ENCODE peak calls at places on chromosomes 1 and 21, in nine cellular contexts. One of them, this sample, is unnamed. For H3K4me1, the result is how much of the 10 kb centered on the place peaks cover.

GRCh38 chr1:110672001-110672752 is 2.6 kb downstream of the KCNA3 start:
- DNase-seq in K562: peak
- DNase-seq in stomach: no peak
- DNase-seq in ovary: no peak
- DNase-seq in suprapubic skin: no peak
- DNase-seq in A549: no peak
- DNase-seq in tibial nerve: no peak
- DNase-seq in GM12878: no peak
- DNase-seq in sigmoid colon: no peak
- DNase-seq in this sample: peak

GRCh38 chr1:173367136-173367535 is 110.0 kb upstream of the PRDX6 start:
- DNase-seq in K562: no peak
- DNase-seq in stomach: no peak
- DNase-seq in ovary: no peak
- DNase-seq in suprapubic skin: no peak
- DNase-seq in A549: no peak
- DNase-seq in tibial nerve: no peak
- DNase-seq in GM12878: no peak
- DNase-seq in sigmoid colon: no peak
- DNase-seq in this sample: no peak

GRCh38 chr1:235022341-235023196 is 106.1 kb downstream of the TOMM20 start:
- DNase-seq in K562: no peak
- DNase-seq in stomach: no peak
- DNase-seq in ovary: no peak
- DNase-seq in suprapubic skin: peak
- DNase-seq in A549: no peak
- DNase-seq in tibial nerve: no peak
- DNase-seq in GM12878: no peak
- DNase-seq in sigmoid colon: peak
- DNase-seq in this sample: no peak

GRCh38 chr1:32924881-32925344 is 23.7 kb upstream of the TMEM54 start:
- DNase-seq in K562: peak
- DNase-seq in stomach: peak
- DNase-seq in ovary: no peak
- DNase-seq in suprapubic skin: no peak
- DNase-seq in A549: no peak
- DNase-seq in tibial nerve: no peak
- DNase-seq in GM12878: no peak
- DNase-seq in sigmoid colon: no peak
- DNase-seq in this sample: peak

GRCh38 chr1:169361281-169361680 is 6.3 kb downstream of the NME7 start:
- DNase-seq in K562: no peak
- DNase-seq in stomach: no peak
- DNase-seq in ovary: no peak
- DNase-seq in suprapubic skin: no peak
- DNase-seq in A549: no peak
- DNase-seq in tibial nerve: no peak
- DNase-seq in GM12878: no peak
- DNase-seq in sigmoid colon: no peak
- DNase-seq in this sample: no peak

GRCh38 chr1:119626841-119627240 is 21.2 kb downstream of the ZNF697 start:
- DNase-seq in K562: no peak
- DNase-seq in stomach: no peak
- DNase-seq in ovary: no peak
- DNase-seq in suprapubic skin: no peak
- DNase-seq in A549: no peak
- DNase-seq in tibial nerve: no peak
- DNase-seq in GM12878: no peak
- DNase-seq in sigmoid colon: peak
- DNase-seq in this sample: no peak

GRCh38 chr1:110385369-110385768 is 5.5 kb downstream of the SLC16A4 start:
- DNase-seq in K562: no peak
- DNase-seq in stomach: no peak
- DNase-seq in ovary: no peak
- DNase-seq in suprapubic skin: no peak
- DNase-seq in A549: no peak
- DNase-seq in tibial nerve: no peak
- DNase-seq in GM12878: no peak
- DNase-seq in sigmoid colon: no peak
- DNase-seq in this sample: no peak

GRCh38 chr21:37647781-37648180 is 268.5 kb downstream of the KCNJ6 start:
- DNase-seq in K562: no peak
- DNase-seq in stomach: no peak
- DNase-seq in ovary: no peak
- DNase-seq in suprapubic skin: no peak
- DNase-seq in A549: no peak
- DNase-seq in tibial nerve: no peak
- DNase-seq in GM12878: no peak
- DNase-seq in sigmoid colon: no peak
- DNase-seq in this sample: no peak

GRCh38 chr1:162000053-162000420 is 23.6 kb downstream of the OLFML2B start:
- DNase-seq in K562: no peak
- DNase-seq in stomach: no peak
- DNase-seq in ovary: no peak
- DNase-seq in suprapubic skin: no peak
- DNase-seq in A549: no peak
- DNase-seq in tibial nerve: no peak
- DNase-seq in GM12878: no peak
- DNase-seq in sigmoid colon: no peak
- DNase-seq in this sample: no peak

GRCh38 chr1:64171797-64172281 is 31.6 kb upstream of the UBE2U start:
- DNase-seq in K562: no peak
- DNase-seq in stomach: no peak
- DNase-seq in ovary: no peak
- DNase-seq in suprapubic skin: no peak
- DNase-seq in A549: peak
- DNase-seq in tibial nerve: no peak
- DNase-seq in GM12878: peak
- DNase-seq in sigmoid colon: no peak
- DNase-seq in this sample: no peak

GRCh38 chr1:41902125-41902524 is 16.6 kb downstream of the HIVEP3 start:
- DNase-seq in K562: peak
- DNase-seq in stomach: no peak
- DNase-seq in ovary: no peak
- DNase-seq in suprapubic skin: no peak
- DNase-seq in A549: peak
- DNase-seq in tibial nerve: no peak
- DNase-seq in GM12878: no peak
- DNase-seq in sigmoid colon: no peak
- DNase-seq in this sample: no peak

GRCh38 chr1:78553859-78554258 is 63.1 kb downstream of the PTGFR start:
- DNase-seq in K562: no peak
- DNase-seq in stomach: no peak
- DNase-seq in ovary: no peak
- DNase-seq in suprapubic skin: no peak
- DNase-seq in A549: peak
- DNase-seq in tibial nerve: no peak
- DNase-seq in GM12878: no peak
- DNase-seq in sigmoid colon: no peak
- DNase-seq in this sample: no peak

GRCh38 chr1:84598846-84599741 is 24.9 kb upstream of the CTBS start:
- DNase-seq in K562: no peak
- DNase-seq in stomach: no peak
- DNase-seq in ovary: no peak
- DNase-seq in suprapubic skin: no peak
- DNase-seq in A549: no peak
- DNase-seq in tibial nerve: no peak
- DNase-seq in GM12878: peak
- DNase-seq in sigmoid colon: no peak
- DNase-seq in this sample: no peak

GRCh38 chr21:40531016-40531415 is 315.9 kb downstream of the DSCAM start:
- DNase-seq in K562: no peak
- DNase-seq in stomach: no peak
- DNase-seq in ovary: no peak
- DNase-seq in suprapubic skin: no peak
- DNase-seq in A549: no peak
- DNase-seq in tibial nerve: no peak
- DNase-seq in GM12878: no peak
- DNase-seq in sigmoid colon: no peak
- DNase-seq in this sample: no peak

GRCh38 chr1:169078163-169078883 is 28.2 kb upstream of the ATP1B1 start:
- DNase-seq in K562: no peak
- DNase-seq in stomach: no peak
- DNase-seq in ovary: no peak
- DNase-seq in suprapubic skin: no peak
- DNase-seq in A549: no peak
- DNase-seq in tibial nerve: no peak
- DNase-seq in GM12878: no peak
- DNase-seq in sigmoid colon: no peak
- DNase-seq in this sample: no peak

GRCh38 chr1:13646533-13646932 is 53.5 kb upstream of the PRDM2 start:
- DNase-seq in K562: no peak
- DNase-seq in stomach: no peak
- DNase-seq in ovary: no peak
- DNase-seq in suprapubic skin: no peak
- DNase-seq in A549: no peak
- DNase-seq in tibial nerve: no peak
- DNase-seq in GM12878: no peak
- DNase-seq in sigmoid colon: no peak
- DNase-seq in this sample: no peak

GRCh38 chr1:13643017-13643416 is 57.0 kb upstream of the PRDM2 start:
- DNase-seq in K562: no peak
- DNase-seq in stomach: no peak
- DNase-seq in ovary: no peak
- DNase-seq in suprapubic skin: no peak
- DNase-seq in A549: no peak
- DNase-seq in tibial nerve: no peak
- DNase-seq in GM12878: no peak
- DNase-seq in sigmoid colon: no peak
- DNase-seq in this sample: no peak

GRCh38 chr1:13642306-13643004 is 57.5 kb upstream of the PRDM2 start:
- DNase-seq in K562: no peak
- DNase-seq in stomach: no peak
- DNase-seq in ovary: peak
- DNase-seq in suprapubic skin: no peak
- DNase-seq in A549: no peak
- DNase-seq in tibial nerve: no peak
- DNase-seq in GM12878: no peak
- DNase-seq in sigmoid colon: no peak
- DNase-seq in this sample: no peak
- H3K27ac ChIP-seq in K562: no peak
- H3K27ac ChIP-seq in stomach: no peak
- H3K27ac ChIP-seq in ovary: no peak
- H3K27ac ChIP-seq in suprapubic skin: no peak
- H3K27ac ChIP-seq in A549: no peak
- H3K27ac ChIP-seq in tibial nerve: no peak
- H3K27ac ChIP-seq in GM12878: no peak
- H3K27ac ChIP-seq in sigmoid colon: no peak
- H3K27ac ChIP-seq in this sample: no peak

GRCh38 chr1:151942882-151943281 is 33.6 kb upstream of the THEM4 start:
- DNase-seq in K562: no peak
- DNase-seq in stomach: no peak
- DNase-seq in ovary: no peak
- DNase-seq in suprapubic skin: no peak
- DNase-seq in A549: peak
- DNase-seq in tibial nerve: no peak
- DNase-seq in GM12878: no peak
- DNase-seq in sigmoid colon: no peak
- DNase-seq in this sample: no peak
- TF ChIP-seq EP300 in K562: no peak
- TF ChIP-seq EP300 in stomach: no peak
- TF ChIP-seq EP300 in ovary: no peak
- TF ChIP-seq EP300 in suprapubic skin: no peak
- TF ChIP-seq EP300 in A549: no peak
- TF ChIP-seq EP300 in tibial nerve: no peak
- TF ChIP-seq EP300 in GM12878: no peak
- TF ChIP-seq EP300 in sigmoid colon: no peak
- TF ChIP-seq EP300 in this sample: no peak

DNA sequence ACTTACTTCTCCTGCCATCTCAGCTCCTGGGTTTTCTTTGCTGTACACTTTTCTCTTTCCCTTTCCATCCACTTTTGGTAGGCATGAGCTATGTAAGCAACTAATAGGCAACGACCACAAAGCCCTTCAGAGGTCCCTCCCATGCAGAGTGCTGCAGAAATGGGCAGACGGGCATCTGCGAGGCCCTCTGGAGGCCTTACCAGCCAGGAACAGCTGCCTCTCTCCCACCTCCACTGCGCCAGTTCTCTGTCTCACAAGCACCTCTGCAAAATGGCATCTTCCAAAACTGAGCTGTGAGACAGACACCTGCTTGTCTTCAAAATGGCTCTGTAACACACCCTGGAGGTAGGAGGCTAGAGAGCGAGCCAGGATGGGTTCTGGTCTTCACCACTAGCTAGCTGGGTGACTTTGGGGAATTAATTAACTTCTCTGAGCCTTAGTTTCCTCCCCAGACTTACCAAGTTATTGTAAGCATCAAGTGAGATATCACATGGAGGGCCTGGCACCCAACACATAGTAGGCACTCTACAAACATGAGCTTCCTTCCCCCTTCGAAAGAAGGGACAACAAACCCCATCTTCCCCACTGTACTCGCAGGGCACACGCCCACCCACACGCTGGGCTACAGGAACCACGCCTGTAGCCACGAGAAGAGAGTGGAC is 62.0 kb downstream of the BCAR3 start:
- DNase-seq in K562: no peak
- DNase-seq in stomach: no peak
- DNase-seq in ovary: no peak
- DNase-seq in suprapubic skin: no peak
- DNase-seq in A549: peak
- DNase-seq in tibial nerve: no peak
- DNase-seq in GM12878: no peak
- DNase-seq in sigmoid colon: no peak
- DNase-seq in this sample: no peak
- H3K4me1 ChIP-seq in K562: under half
- H3K4me1 ChIP-seq in stomach: under half
- H3K4me1 ChIP-seq in ovary: under half
- H3K4me1 ChIP-seq in suprapubic skin: under half
- H3K4me1 ChIP-seq in A549: half or more
- H3K4me1 ChIP-seq in tibial nerve: half or more
- H3K4me1 ChIP-seq in GM12878: under half
- H3K4me1 ChIP-seq in sigmoid colon: under half
- H3K4me1 ChIP-seq in this sample: under half

GRCh38 chr1:175127565-175127964 is 59.9 kb downstream of the TNN start:
- DNase-seq in K562: no peak
- DNase-seq in stomach: no peak
- DNase-seq in ovary: no peak
- DNase-seq in suprapubic skin: no peak
- DNase-seq in A549: no peak
- DNase-seq in tibial nerve: no peak
- DNase-seq in GM12878: no peak
- DNase-seq in sigmoid colon: no peak
- DNase-seq in this sample: no peak
- H3K27ac ChIP-seq in K562: no peak
- H3K27ac ChIP-seq in stomach: peak
- H3K27ac ChIP-seq in ovary: no peak
- H3K27ac ChIP-seq in suprapubic skin: no peak
- H3K27ac ChIP-seq in A549: no peak
- H3K27ac ChIP-seq in tibial nerve: no peak
- H3K27ac ChIP-seq in GM12878: no peak
- H3K27ac ChIP-seq in sigmoid colon: peak
- H3K27ac ChIP-seq in this sample: no peak

This sample was measured in transverse colon.